ENCODE peak calls at places on chromosomes 12 and 14, in six cellular contexts. L is A549, M is HepG2, C is H1, Y is K562, T is endothelial cell of umbilical vein. F is an unnamed sample.

GRCh38 chr12:31582155-31582554 is 8.8 kb downstream of the DENND5B start:
- DNase-seq in Y (no peak), T (no peak), L (no peak), M (no peak), C (no peak), F (no peak)

GRCh38 chr14:48096869-48097268 is 421.5 kb upstream of the MDGA2 start:
- DNase-seq in C (no peak), M (no peak), T (no peak), Y (no peak), L (no peak), F (no peak)

GRCh38 chr14:67241416-67242362 is at the start of gene PALS1:
- DNase-seq in L (peak; percentile 33), Y (peak; percentile 24), T (peak; percentile 85), M (peak; percentile 62), C (no peak), F (no peak)

GRCh38 chr12:24228980-24229730 is 279.7 kb upstream of the SOX5 start:
- DNase-seq in T (peak; percentile 49), M (no peak), C (no peak), L (no peak), Y (no peak), F (no peak)

GRCh38 chr14:58768977-58769376 is 131.2 kb downstream of the DACT1 start:
- DNase-seq in L (no peak), C (peak; percentile 51), T (no peak), M (no peak), Y (no peak), F (no peak)

GRCh38 chr14:98951521-98952152 is 320.4 kb downstream of the BCL11B start:
- DNase-seq in Y (no peak), C (no peak), L (no peak), T (no peak), M (no peak), F (no peak)

GRCh38 chr14:34204774-34205173 is 253.9 kb upstream of the EGLN3 start:
- DNase-seq in M (no peak), L (no peak), Y (no peak), C (no peak), T (no peak), F (no peak)

GRCh38 chr12:121166356-121166755 is 33.7 kb downstream of the P2RX7 start:
- DNase-seq in L (no peak), C (no peak), M (no peak), T (no peak), Y (no peak), F (no peak)

GRCh38 chr14:84409435-84409834 is 1120.5 kb upstream of the FLRT2 start:
- DNase-seq in Y (no peak), L (no peak), M (no peak), T (no peak), C (no peak), F (no peak)

GRCh38 chr14:36773136-36773540 is 111.5 kb downstream of the PAX9 start:
- DNase-seq in T (no peak), Y (peak; percentile 59), L (peak; percentile 44), C (no peak), M (peak; percentile 51), F (no peak)

GRCh38 chr12:56221233-56221756 is 427 bp downstream of the RNF41 start:
- DNase-seq in L (peak; percentile 87), T (peak; percentile 70), C (no peak), Y (no peak), M (no peak), F (peak; percentile 62)

GRCh38 chr12:31485570-31485969 is 105.4 kb downstream of the DENND5B start:
- DNase-seq in L (no peak), C (no peak), M (no peak), Y (no peak), T (no peak), F (no peak)

GRCh38 chr12:99147150-99147549 is 500.4 kb upstream of the GARIN6 start:
- DNase-seq in Y (no peak), C (no peak), T (no peak), M (no peak), L (no peak), F (no peak)

GRCh38 chr12:121116318-121117225 is 16.1 kb upstream of the P2RX7 start:
- DNase-seq in T (no peak), C (no peak), M (peak; percentile 78), L (no peak), Y (no peak), F (no peak)

GRCh38 chr14:53306926-53307325 is 153.8 kb upstream of the DDHD1 start:
- DNase-seq in L (no peak), Y (peak; percentile 2), M (peak; percentile 16), C (no peak), T (no peak), F (no peak)

GRCh38 chr14:74905595-74906142 is 17.4 kb downstream of the RPS6KL1 start:
- DNase-seq in L (peak; percentile 60), M (peak; percentile 36), T (peak; percentile 52), C (no peak), Y (peak; percentile 71), F (peak; percentile 84)

GRCh38 chr12:46133751-46134150 is 135.1 kb downstream of the SLC38A1 start:
- DNase-seq in Y (no peak), L (no peak), T (no peak), C (no peak), M (no peak), F (no peak)

GRCh38 chr12:71503579-71504470 is 64.2 kb downstream of the LGR5 start:
- DNase-seq in C (no peak), Y (no peak), T (no peak), L (no peak), M (no peak), F (no peak)

GRCh38 chr12:118107026-118107425 is 3.2 kb upstream of the VSIG10 start:
- DNase-seq in C (no peak), T (no peak), Y (no peak), L (no peak), M (peak; percentile 33), F (no peak)

GRCh38 chr14:24852312-24853060 is 197.5 kb downstream of the STXBP6 start:
- DNase-seq in Y (no peak), C (no peak), M (no peak), L (no peak), T (no peak), F (no peak)

GRCh38 chr12:44847888-44848770 is 28.0 kb downstream of the NELL2 start:
- DNase-seq in Y (no peak), T (no peak), L (no peak), M (no peak), C (no peak), F (no peak)

GRCh38 chr12:66036317-66036716 is 94.2 kb downstream of the LLPH start:
- DNase-seq in Y (no peak), C (no peak), M (peak; percentile 60), L (peak; percentile 15), T (peak; percentile 74), F (no peak)

GRCh38 chr12:114221136-114221838 is 184.7 kb downstream of the TBX5 start:
- DNase-seq in L (no peak), Y (no peak), T (no peak), C (no peak), M (no peak), F (no peak)

GRCh38 chr14:94373708-94374107 is 14.7 kb downstream of the SERPINA1 start:
- DNase-seq in L (peak; percentile 34), M (no peak), C (no peak), T (no peak), Y (no peak), F (no peak)

GRCh38 chr12:100450726-100451125 is 22.9 kb upstream of the NR1H4 start:
- DNase-seq in Y (no peak), L (no peak), T (peak; percentile 8), M (no peak), C (no peak), F (no peak)

GRCh38 chr12:104722541-104723534 is 235.3 kb downstream of the SLC41A2 start:
- DNase-seq in M (no peak), T (peak; percentile 59), L (no peak), Y (peak; percentile 23), C (no peak), F (no peak)
- TF ChIP-seq JUN in M (no peak), T (no peak), L (no peak), Y (no peak), C (no peak), F (no peak)

DNA sequence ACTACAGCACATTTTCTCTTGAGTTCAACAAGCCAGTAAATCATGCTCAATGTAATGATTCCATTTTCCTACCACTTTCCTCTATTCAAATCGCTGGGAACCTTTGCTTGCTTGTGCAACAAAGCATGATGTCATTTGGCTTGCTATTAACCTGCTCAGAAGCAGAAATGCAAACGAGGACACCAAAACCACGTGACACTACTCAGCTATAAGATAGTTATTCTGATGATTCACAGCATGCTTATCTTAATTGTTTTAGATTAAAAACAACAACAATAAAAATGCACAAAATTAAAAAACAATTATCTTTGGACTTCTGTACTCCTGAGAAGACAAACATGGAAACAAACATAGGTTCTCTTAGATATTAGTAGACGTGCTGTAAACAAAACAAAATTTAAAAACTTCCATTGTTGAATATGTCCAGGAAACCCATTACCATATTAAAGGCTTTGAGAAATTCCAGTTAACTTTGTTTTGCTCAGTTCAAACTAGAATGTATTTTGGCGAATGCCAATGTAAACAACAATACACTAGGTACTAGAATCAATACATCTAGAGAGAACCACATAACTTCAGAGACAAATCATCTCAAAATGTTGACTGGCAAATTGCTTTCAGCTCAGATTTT is 77.5 kb upstream of the KRAS start:
- DNase-seq in Y (no peak), C (no peak), T (no peak), M (peak; percentile 3), L (no peak), F (no peak)
- TF ChIP-seq MAX in Y (no peak), C (no peak), T (no peak), M (no peak), L (no peak), F (no peak)

GRCh38 chr12:30286345-30286926 is 409.2 kb downstream of the IPO8 start:
- DNase-seq in Y (no peak), C (no peak), T (peak; percentile 64), M (peak; percentile 6), L (peak; percentile 13), F (no peak)
- TF ChIP-seq JUN in Y (no peak), C (no peak), T (no peak), M (no peak), L (no peak), F (no peak)

GRCh38 chr14:96079066-96079465 is 39.9 kb downstream of the C14orf132 start:
- DNase-seq in Y (no peak), M (no peak), L (no peak), T (no peak), C (no peak), F (no peak)
- TF ChIP-seq MAX in Y (no peak), M (no peak), L (no peak), T (no peak), C (no peak), F (no peak)

F was measured in WTC11.